ENCODE peak calls at places on chromosomes 4 and X, in four cellular contexts. Y is A549, A is K562, N is HepG2. W is an unnamed sample.
A peak's percentile ranks its signal among the peaks of the same experiment; 100 is the strongest.

GRCh38 chr4:141501395-141501794 is 135.0 kb upstream of the IL15 start:
- DNase-seq in Y (no peak), A (no peak), N (no peak), W (no peak)

GRCh38 chr4:102869569-102870227 is 906 bp downstream of the CISD2 start:
- DNase-seq in Y (no peak), A (peak; percentile 67), N (no peak), W (no peak)

GRCh38 chrX:46757593-46757992 is 1.3 kb downstream of the SLC9A7 start:
- DNase-seq in Y (no peak), A (no peak), N (no peak), W (no peak)

GRCh38 chr4:122661176-122661575 is 40.3 kb upstream of the IL21 start:
- DNase-seq in Y (no peak), A (no peak), N (no peak), W (no peak)

GRCh38 chr4:129095811-129096454 is at the start of gene C4orf33:
- DNase-seq in Y (peak; percentile 71), A (peak; percentile 68), N (peak; percentile 65), W (peak; percentile 68)

GRCh38 chr4:101853691-101854090 is 63.2 kb downstream of the BANK1 start:
- DNase-seq in Y (no peak), A (no peak), N (no peak), W (no peak)

GRCh38 chrX:131588995-131589394 is 45.1 kb downstream of the OR13H1 start:
- DNase-seq in Y (peak; percentile 3), A (no peak), N (no peak), W (no peak)

GRCh38 chr4:107747748-107748486 is 27.9 kb upstream of the PAPSS1 start:
- DNase-seq in Y (no peak), A (no peak), N (no peak), W (no peak)

GRCh38 chr4:69092190-69092589 is 4.1 kb upstream of the UGT2B7 start:
- DNase-seq in Y (no peak), A (no peak), N (no peak), W (no peak)

GRCh38 chr4:21869978-21870745 is 78.4 kb downstream of the KCNIP4 start:
- DNase-seq in Y (no peak), A (no peak), N (no peak), W (no peak)

GRCh38 chr4:143071351-143071750 is 113.4 kb upstream of the USP38 start:
- DNase-seq in Y (no peak), A (no peak), N (no peak), W (no peak)

DNA sequence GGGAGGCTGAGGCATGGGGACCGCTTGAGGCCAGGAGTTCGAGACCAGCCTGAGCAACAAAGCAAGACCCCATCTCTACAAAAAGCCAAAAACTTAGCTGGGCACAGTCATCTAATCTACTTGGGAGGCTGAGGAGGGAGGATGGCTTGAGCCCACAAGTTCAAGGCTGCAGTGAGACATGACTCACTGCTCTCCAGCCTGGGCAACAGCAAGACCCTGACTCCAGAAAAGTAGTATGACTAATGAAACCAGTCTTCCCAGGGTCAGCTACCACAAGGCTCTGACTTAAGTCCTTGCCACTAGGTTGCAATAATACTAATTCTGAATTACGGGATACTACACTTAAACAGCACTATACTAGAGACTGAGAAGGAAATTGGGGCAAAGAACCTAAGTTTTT is 33.1 kb downstream of the ERVMER34-1 start:
- DNase-seq in Y (no peak), A (no peak), N (no peak), W (no peak)
- TF ChIP-seq PHF8 in Y (no peak), A (no peak), N (no peak), W (no peak)

DNA sequence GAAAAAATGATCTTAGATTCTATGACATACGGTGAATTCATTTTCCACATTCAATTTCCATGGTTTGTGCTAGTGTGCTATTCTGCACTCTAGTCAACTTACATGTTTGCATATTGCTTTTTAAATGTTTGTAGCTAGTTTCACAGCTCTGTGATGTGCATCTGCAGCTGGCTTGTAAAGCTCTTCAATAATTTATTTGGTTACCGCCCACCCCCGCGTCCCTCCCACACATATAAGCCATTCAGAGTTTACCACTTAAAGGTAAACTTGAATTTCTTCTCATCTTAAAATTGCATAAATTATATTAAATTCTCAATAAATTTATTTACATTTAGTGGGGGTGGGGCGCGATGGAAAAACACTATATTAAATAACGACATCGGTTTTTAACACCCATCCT is 291 bp upstream of the NBDY start:
- DNase-seq in Y (peak; percentile 55), A (peak; percentile 2), N (no peak), W (no peak)
- TF ChIP-seq PHF8 in Y (no peak), A (no peak), N (no peak), W (no peak)

GRCh38 chrX:133670394-133670793 is 255.1 kb upstream of the GPC4 start:
- DNase-seq in Y (peak; percentile 30), A (peak; percentile 40), N (no peak), W (no peak)
- TF ChIP-seq PHF8 in Y (no peak), A (no peak), N (no peak), W (no peak)

GRCh38 chr4:3418029-3418762 is 23.6 kb upstream of the HGFAC start:
- DNase-seq in Y (no peak), A (no peak), N (no peak), W (no peak)

GRCh38 chr4:3421470-3421869 is 20.3 kb upstream of the HGFAC start:
- DNase-seq in Y (no peak), A (no peak), N (no peak), W (no peak)

GRCh38 chr4:3420956-3421355 is 20.8 kb upstream of the HGFAC start:
- DNase-seq in Y (no peak), A (no peak), N (no peak), W (no peak)

GRCh38 chr4:3420606-3420955 is 21.2 kb upstream of the HGFAC start:
- DNase-seq in Y (no peak), A (no peak), N (no peak), W (no peak)

DNA sequence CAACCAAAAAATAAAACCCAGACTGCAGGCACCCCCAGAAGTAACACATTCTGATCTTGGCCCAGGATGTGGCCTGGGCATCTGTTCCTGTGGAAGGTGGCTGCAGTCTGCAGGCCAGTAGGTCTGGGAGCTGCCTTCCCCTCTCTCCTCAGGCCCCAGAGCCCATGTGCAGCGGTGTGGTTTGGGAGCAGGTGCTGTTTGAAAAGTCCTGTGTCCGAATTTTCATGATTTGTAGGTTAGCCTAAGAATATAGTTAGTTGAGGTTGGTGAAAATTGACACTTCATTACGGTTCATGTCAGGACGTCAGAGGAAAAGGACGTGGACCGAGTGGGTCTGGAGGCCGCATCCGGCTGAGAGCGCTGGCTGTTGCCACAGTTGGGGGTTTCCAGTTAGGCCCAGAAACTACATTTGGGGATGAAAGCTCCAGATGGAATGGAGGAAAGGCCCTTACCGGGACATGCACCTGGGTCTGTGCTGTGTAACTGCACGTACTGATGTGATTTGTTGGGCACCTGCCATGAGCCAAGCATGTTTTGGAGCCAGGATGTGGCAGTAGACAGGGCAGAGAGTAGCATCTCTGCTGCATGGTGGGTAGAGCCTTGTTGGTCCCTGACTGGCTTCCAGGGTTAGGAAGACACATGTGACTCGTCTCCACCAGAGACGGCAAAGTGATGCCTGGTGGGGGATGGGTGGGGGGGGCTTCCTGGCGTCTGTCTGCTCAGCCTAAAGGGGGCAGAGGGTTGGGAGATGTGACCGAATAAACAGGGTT is 21.7 kb upstream of the HGFAC start:
- DNase-seq in Y (no peak), A (no peak), N (no peak), W (no peak)
- TF ChIP-seq PHF8 in Y (no peak), A (no peak), N (no peak), W (no peak)

GRCh38 chr4:76199664-76200211 is 13.9 kb downstream of the SCARB2 start:
- DNase-seq in Y (no peak), A (no peak), N (no peak), W (no peak)

GRCh38 chr4:76195326-76195725 is 18.3 kb downstream of the SCARB2 start:
- DNase-seq in Y (no peak), A (no peak), N (no peak), W (no peak)

GRCh38 chr4:76197001-76197743 is 16.5 kb downstream of the SCARB2 start:
- DNase-seq in Y (no peak), A (no peak), N (no peak), W (no peak)

GRCh38 chr4:76198411-76199237 is 15.0 kb downstream of the SCARB2 start:
- DNase-seq in Y (peak; percentile 12), A (peak; percentile 27), N (no peak), W (no peak)

GRCh38 chr4:76197971-76198410 is 15.6 kb downstream of the SCARB2 start:
- DNase-seq in Y (no peak), A (no peak), N (no peak), W (no peak)
- TF ChIP-seq PHF8 in Y (no peak), A (no peak), N (no peak), W (no peak)

DNA sequence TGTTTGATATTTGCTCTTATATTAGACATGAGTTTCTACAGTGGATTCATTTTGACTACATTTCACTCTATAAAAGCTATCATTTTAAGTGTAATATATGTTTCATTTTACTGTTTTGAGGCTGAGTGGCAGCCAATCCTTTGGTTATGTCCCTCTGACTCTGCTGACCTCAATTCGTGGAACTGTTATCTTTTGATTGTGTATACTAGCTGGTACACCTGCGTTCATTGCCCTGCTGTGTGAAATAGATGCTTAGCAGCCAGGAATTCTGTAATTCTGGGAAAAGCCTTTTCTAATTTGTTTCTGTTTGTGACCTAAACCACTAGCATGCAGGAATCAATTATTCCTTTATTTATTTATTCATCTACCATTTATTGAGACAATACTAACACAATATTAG is 269.4 kb upstream of the CT83 start:
- DNase-seq in Y (no peak), A (no peak), N (no peak), W (no peak)
- TF ChIP-seq PHF8 in Y (no peak), A (no peak), N (no peak), W (no peak)